ENCODE peak calls at places on chromosomes 16 and 17, in ten cellular contexts. O is GF-D8, B is B cell, T is thoracic aorta, K is tibial artery, M is NCI-H460, S is EL, F is NCI-H510A treated with DMSO at 0.1 percent for 48 hours, W is C1 segment of cervical spinal cord, J is BJ. I is an unnamed sample.

GRCh38 chr16:57791156-57791902 is 11.0 kb downstream of the KIFC3 start:
- DNase-seq in O (no peak), B (no peak), T (no peak), K (no peak), M (no peak), S (no peak), F (no peak), W (no peak), J (no peak), I (peak)

GRCh38 chr17:16488572-16488997 is 3.4 kb downstream of the LRRC75A start:
- DNase-seq in O (no peak), B (no peak), T (no peak), K (no peak), M (no peak), S (no peak), F (no peak), W (no peak), J (no peak), I (no peak)

GRCh38 chr17:35089846-35090193 is 26.3 kb upstream of the RFFL start:
- DNase-seq in O (peak), B (no peak), T (no peak), K (no peak), M (peak), S (peak), F (no peak), W (no peak), J (no peak), I (peak)

GRCh38 chr16:58661199-58661830 is 23.3 kb downstream of the SLC38A7 start:
- DNase-seq in O (peak), B (peak), T (peak), K (peak), M (peak), S (peak), F (peak), W (peak), J (peak), I (peak)

GRCh38 chr16:84729716-84730320 is 30.0 kb downstream of the USP10 start:
- DNase-seq in O (no peak), B (no peak), T (no peak), K (no peak), M (no peak), S (peak), F (no peak), W (no peak), J (no peak), I (no peak)

GRCh38 chr16:75477680-75478473 is 13.4 kb upstream of the TMEM170A start:
- DNase-seq in O (no peak), B (no peak), T (no peak), K (no peak), M (no peak), S (no peak), F (peak), W (no peak), J (no peak), I (no peak)

GRCh38 chr17:67994827-67995567 is 1.3 kb downstream of the C17orf58 start:
- DNase-seq in O (no peak), B (no peak), T (no peak), K (peak), M (no peak), S (peak), F (no peak), W (no peak), J (peak), I (peak)

GRCh38 chr17:47872651-47873161 is 21.7 kb upstream of the SP6 start:
- DNase-seq in O (no peak), B (no peak), T (no peak), K (no peak), M (no peak), S (no peak), F (no peak), W (no peak), J (no peak), I (no peak)

GRCh38 chr17:17414316-17414937 is 62.4 kb upstream of the MED9 start:
- DNase-seq in O (no peak), B (no peak), T (no peak), K (peak), M (no peak), S (peak), F (no peak), W (peak), J (peak), I (peak)

GRCh38 chr17:83062818-83063671 is 16.4 kb upstream of the METRNL start:
- DNase-seq in O (no peak), B (peak), T (peak), K (peak), M (no peak), S (no peak), F (no peak), W (no peak), J (no peak), I (no peak)

GRCh38 chr16:615122-615521 is 15.7 kb upstream of the WFIKKN1 start:
- DNase-seq in O (no peak), B (no peak), T (no peak), K (no peak), M (no peak), S (no peak), F (no peak), W (no peak), J (no peak), I (no peak)

GRCh38 chr17:68389041-68389440 is 68.3 kb downstream of the WIPI1 start:
- DNase-seq in O (no peak), B (no peak), T (no peak), K (no peak), M (no peak), S (no peak), F (no peak), W (no peak), J (no peak), I (no peak)

GRCh38 chr16:27678955-27679354 is 129.0 kb downstream of the KATNIP start:
- DNase-seq in O (no peak), B (no peak), T (no peak), K (no peak), M (no peak), S (no peak), F (no peak), W (no peak), J (peak), I (no peak)

GRCh38 chr16:77599793-77600415 is 122.4 kb upstream of the NUDT7 start:
- DNase-seq in O (no peak), B (no peak), T (no peak), K (no peak), M (peak), S (peak), F (peak), W (no peak), J (no peak), I (peak)

GRCh38 chr17:58390884-58391283 is 26.4 kb downstream of the RNF43 start:
- DNase-seq in O (no peak), B (no peak), T (no peak), K (no peak), M (no peak), S (no peak), F (no peak), W (no peak), J (no peak), I (no peak)

GRCh38 chr16:87982491-87983415 is 31.5 kb downstream of the BANP start:
- DNase-seq in O (no peak), B (no peak), T (no peak), K (no peak), M (no peak), S (no peak), F (no peak), W (no peak), J (no peak), I (no peak)

GRCh38 chr17:36942631-36943125 is 5.4 kb downstream of the LHX1 start:
- DNase-seq in O (no peak), B (peak), T (no peak), K (no peak), M (no peak), S (no peak), F (no peak), W (no peak), J (no peak), I (no peak)

GRCh38 chr17:6496116-6496481 is 51.8 kb downstream of the PIMREG start:
- DNase-seq in O (no peak), B (no peak), T (no peak), K (no peak), M (no peak), S (no peak), F (no peak), W (no peak), J (no peak), I (no peak)

GRCh38 chr16:81785138-81785924 is 6.2 kb downstream of the PLCG2 start:
- DNase-seq in O (no peak), B (no peak), T (no peak), K (no peak), M (no peak), S (no peak), F (no peak), W (no peak), J (no peak), I (no peak)

GRCh38 chr17:11506635-11507034 is 91.6 kb upstream of the DNAH9 start:
- DNase-seq in O (no peak), B (no peak), T (no peak), K (no peak), M (peak), S (no peak), F (no peak), W (no peak), J (no peak), I (no peak)

GRCh38 chr16:82655720-82656500 is 29.1 kb downstream of the CDH13 start:
- DNase-seq in O (no peak), B (no peak), T (no peak), K (no peak), M (no peak), S (no peak), F (no peak), W (no peak), J (no peak), I (no peak)

GRCh38 chr17:74924250-74924948 is at the start of gene OTOP2:
- DNase-seq in O (no peak), B (peak), T (no peak), K (peak), M (no peak), S (no peak), F (no peak), W (no peak), J (no peak), I (no peak)

GRCh38 chr16:50282010-50282538 is 15.7 kb downstream of the ADCY7 start:
- DNase-seq in O (peak), B (peak), T (no peak), K (peak), M (no peak), S (no peak), F (no peak), W (peak), J (no peak), I (no peak)

GRCh38 chr17:16251043-16251442 is 34.0 kb downstream of the PIGL start:
- DNase-seq in O (no peak), B (no peak), T (no peak), K (no peak), M (no peak), S (no peak), F (no peak), W (no peak), J (no peak), I (no peak)

GRCh38 chr17:62668091-62668804 is 40.8 kb downstream of the MRC2 start:
- DNase-seq in O (no peak), B (no peak), T (no peak), K (no peak), M (no peak), S (no peak), F (no peak), W (no peak), J (peak), I (no peak)

GRCh38 chr16:87384162-87384999 is 805 bp upstream of the FBXO31 start:
- DNase-seq in O (no peak), B (no peak), T (no peak), K (peak), M (no peak), S (no peak), F (peak), W (no peak), J (no peak), I (peak)

GRCh38 chr17:45247429-45248131 is 14.3 kb downstream of the SPATA32 start:
- DNase-seq in O (peak), B (peak), T (peak), K (peak), M (peak), S (peak), F (peak), W (peak), J (no peak), I (peak)

GRCh38 chr16:49867234-49867633 is 11.3 kb upstream of the ZNF423 start:
- DNase-seq in O (no peak), B (no peak), T (no peak), K (no peak), M (no peak), S (no peak), F (no peak), W (no peak), J (no peak), I (no peak)

GRCh38 chr16:14172200-14172805 is 101.2 kb downstream of the MRTFB start:
- DNase-seq in O (no peak), B (no peak), T (no peak), K (no peak), M (no peak), S (peak), F (no peak), W (no peak), J (peak), I (no peak)

I was measured in hepatic stellate cell.